ENCODE peak calls at places on chromosomes 16 and 17, in nine cellular contexts. D is GM23338; T is heart right ventricle; I is mucosa of gallbladder; O is ACHN; S is esophagus squamous epithelium; U is tibial nerve; X is stimulated activated CD4-positive, alpha-beta T cell treated with anti-CD3 and anti-CD28 coated beads, Interleukin-15, amount 100 ng/mL, for 48 hours; C is SK-N-MC. Q is an unnamed sample.
A peak's percentile ranks its signal among the peaks of the same experiment; 100 is the strongest.

GRCh38 chr16:86775401-86775985 is 197.1 kb downstream of the FOXL1 start:
- DNase-seq in D (peak; percentile 30), T (no peak), I (no peak), O (no peak), S (no peak), U (no peak), X (no peak), C (no peak), Q (no peak)

GRCh38 chr17:73968680-73969079 is 234.8 kb upstream of the RPL38 start:
- DNase-seq in D (peak; percentile 26), T (no peak), I (no peak), O (no peak), S (no peak), U (no peak), X (no peak), C (no peak), Q (no peak)

GRCh38 chr17:48818361-48818841 is 1.4 kb upstream of the TTLL6 start:
- DNase-seq in D (peak; percentile 91), T (no peak), I (no peak), O (no peak), S (no peak), U (no peak), X (no peak), C (no peak), Q (no peak)

GRCh38 chr16:30761427-30761927 is 385 bp downstream of the CFAP119 start:
- DNase-seq in D (peak; percentile 80), T (no peak), I (no peak), O (peak; percentile 40), S (no peak), U (no peak), X (no peak), C (no peak), Q (no peak)

GRCh38 chr16:77273-77806 is 685 bp upstream of the MPG start:
- DNase-seq in D (peak; percentile 80), T (peak; percentile 62), I (peak; percentile 40), O (peak; percentile 78), S (no peak), U (no peak), X (no peak), C (no peak), Q (no peak)

GRCh38 chr17:78798695-78799559 is 16.9 kb upstream of the CYTH1 start:
- DNase-seq in D (peak; percentile 27), T (no peak), I (no peak), O (peak; percentile 30), S (no peak), U (no peak), X (no peak), C (no peak), Q (no peak)

GRCh38 chr17:73710095-73710592 is 65.9 kb upstream of the SDK2 start:
- DNase-seq in D (peak; percentile 90), T (peak; percentile 72), I (peak; percentile 80), O (peak; percentile 59), S (no peak), U (no peak), X (peak; percentile 27), C (peak; percentile 1), Q (no peak)

GRCh38 chr17:17959520-17960361 is 12.5 kb downstream of the TOM1L2 start:
- DNase-seq in D (no peak), T (no peak), I (no peak), O (peak; percentile 90), S (no peak), U (no peak), X (peak; percentile 33), C (no peak), Q (no peak)

GRCh38 chr16:26856791-26857190 is 209.9 kb upstream of the C16orf82 start:
- DNase-seq in D (no peak), T (no peak), I (no peak), O (no peak), S (no peak), U (no peak), X (no peak), C (no peak), Q (no peak)

GRCh38 chr17:60147553-60148241 is 2.1 kb upstream of the CA4 start:
- DNase-seq in D (no peak), T (no peak), I (no peak), O (no peak), S (no peak), U (no peak), X (no peak), C (no peak), Q (no peak)

GRCh38 chr16:28193530-28194423 is 18.0 kb downstream of the XPO6 start:
- DNase-seq in D (no peak), T (no peak), I (no peak), O (peak; percentile 78), S (no peak), U (no peak), X (no peak), C (no peak), Q (peak; percentile 94)

GRCh38 chr17:40060887-40061480 is 1.8 kb upstream of the THRA start:
- DNase-seq in D (no peak), T (peak; percentile 3), I (no peak), O (no peak), S (no peak), U (no peak), X (no peak), C (no peak), Q (no peak)

GRCh38 chr17:17675925-17676534 is 5.2 kb upstream of the RAI1 start:
- DNase-seq in D (peak; percentile 71), T (no peak), I (no peak), O (no peak), S (no peak), U (no peak), X (no peak), C (no peak), Q (no peak)

GRCh38 chr17:8283356-8283755 is 5.1 kb upstream of the RANGRF start:
- DNase-seq in D (no peak), T (no peak), I (no peak), O (no peak), S (no peak), U (no peak), X (no peak), C (no peak), Q (no peak)

GRCh38 chr16:48636521-48636920 is 26.5 kb upstream of the N4BP1 start:
- DNase-seq in D (no peak), T (no peak), I (no peak), O (no peak), S (no peak), U (no peak), X (no peak), C (no peak), Q (no peak)

GRCh38 chr17:81415681-81416080 is 20.4 kb downstream of the BAHCC1 start:
- DNase-seq in D (no peak), T (no peak), I (no peak), O (no peak), S (no peak), U (no peak), X (no peak), C (no peak), Q (no peak)

GRCh38 chr17:38728290-38728831 is 1.8 kb upstream of the CISD3 start:
- DNase-seq in D (no peak), T (no peak), I (no peak), O (no peak), S (no peak), U (no peak), X (no peak), C (no peak), Q (no peak)

GRCh38 chr17:34241062-34241461 is 14.0 kb upstream of the CCL2 start:
- DNase-seq in D (no peak), T (peak; percentile 88), I (peak; percentile 34), O (no peak), S (no peak), U (peak; percentile 30), X (no peak), C (no peak), Q (no peak)

GRCh38 chr16:1902547-1903219 is 15.5 kb downstream of the HS3ST6 start:
- DNase-seq in D (no peak), T (no peak), I (no peak), O (no peak), S (no peak), U (no peak), X (no peak), C (no peak), Q (no peak)

GRCh38 chr16:47779201-47780016 is 318.3 kb downstream of the PHKB start:
- DNase-seq in D (no peak), T (peak; percentile 11), I (peak; percentile 10), O (peak; percentile 33), S (no peak), U (no peak), X (peak; percentile 11), C (no peak), Q (peak; percentile 19)

GRCh38 chr17:35605753-35606152 is 18.6 kb downstream of the AP2B1 start:
- DNase-seq in D (no peak), T (no peak), I (no peak), O (no peak), S (no peak), U (no peak), X (no peak), C (no peak), Q (no peak)

GRCh38 chr16:13479549-13479948 is 440.4 kb upstream of the ERCC4 start:
- DNase-seq in D (no peak), T (no peak), I (no peak), O (no peak), S (no peak), U (no peak), X (no peak), C (no peak), Q (no peak)

GRCh38 chr16:17342031-17342430 is 128.7 kb downstream of the XYLT1 start:
- DNase-seq in D (no peak), T (no peak), I (no peak), O (no peak), S (no peak), U (no peak), X (no peak), C (no peak), Q (no peak)

GRCh38 chr17:35448899-35449227 is 297 bp upstream of the SLFN13 start:
- DNase-seq in D (no peak), T (no peak), I (no peak), O (no peak), S (no peak), U (no peak), X (no peak), C (no peak), Q (no peak)

GRCh38 chr17:7323731-7324437 is 5.3 kb downstream of the NEURL4 start:
- DNase-seq in D (peak; percentile 86), T (no peak), I (no peak), O (no peak), S (no peak), U (no peak), X (no peak), C (no peak), Q (no peak)

Q was measured in non-pigmented ciliary epithelial cell.